ENCODE peak calls at places on chromosomes 1 and 21, in four cellular contexts. W is HCT116, E is tibial artery, L is fibroblast of mammary gland. Q is an unnamed sample.

GRCh38 chr1:27284425-27285287 is 37.3 kb upstream of the TMEM222 start:
- DNase-seq in W (peak), E (peak), L (peak), Q (peak)

GRCh38 chr1:208787219-208787618 is 543.0 kb upstream of the PLXNA2 start:
- DNase-seq in W (no peak), E (no peak), L (no peak), Q (no peak)

GRCh38 chr1:103373991-103374390 is 151.5 kb upstream of the RNPC3 start:
- DNase-seq in W (no peak), E (no peak), L (no peak), Q (peak)

GRCh38 chr1:59672851-59673574 is 141.7 kb upstream of the HOOK1 start:
- DNase-seq in W (peak), E (no peak), L (peak), Q (peak)

GRCh38 chr1:58528518-58528917 is 18.0 kb downstream of the OMA1 start:
- DNase-seq in W (no peak), E (no peak), L (peak), Q (peak)

GRCh38 chr1:223031690-223032601 is 111.1 kb downstream of the TLR5 start:
- DNase-seq in W (no peak), E (peak), L (peak), Q (peak)

GRCh38 chr1:151980287-151981177 is 13.1 kb downstream of the S100A10 start:
- DNase-seq in W (no peak), E (peak), L (peak), Q (peak)

GRCh38 chr1:44976252-44976651 is 10.1 kb downstream of the EIF2B3 start:
- DNase-seq in W (no peak), E (no peak), L (no peak), Q (no peak)

GRCh38 chr1:27545876-27546275 is 55.9 kb upstream of the WASF2 start:
- DNase-seq in W (no peak), E (no peak), L (peak), Q (peak)

GRCh38 chr1:220487297-220487820 is 40.6 kb upstream of the MARK1 start:
- DNase-seq in W (peak), E (no peak), L (peak), Q (peak)

GRCh38 chr1:178396789-178397188 is 100.0 kb downstream of the CLEC20A start:
- DNase-seq in W (no peak), E (no peak), L (no peak), Q (no peak)

GRCh38 chr1:225772848-225773247 is 4.8 kb upstream of the SRP9 start:
- DNase-seq in W (no peak), E (no peak), L (no peak), Q (no peak)

GRCh38 chr1:209748620-209749019 is 7.2 kb upstream of the TRAF3IP3 start:
- DNase-seq in W (no peak), E (no peak), L (no peak), Q (no peak)

GRCh38 chr1:157288511-157288910 is 150.3 kb upstream of the ETV3 start:
- DNase-seq in W (no peak), E (no peak), L (no peak), Q (no peak)

GRCh38 chr21:42571391-42572150 is 57.9 kb downstream of the SLC37A1 start:
- DNase-seq in W (no peak), E (peak), L (no peak), Q (no peak)

GRCh38 chr1:245814651-245815050 is 659.9 kb downstream of the KIF26B start:
- DNase-seq in W (no peak), E (no peak), L (no peak), Q (no peak)

GRCh38 chr1:2384941-2385481 is 6.3 kb downstream of the MORN1 start:
- DNase-seq in W (no peak), E (peak), L (no peak), Q (no peak)

GRCh38 chr1:90707363-90707710 is 9.8 kb downstream of the BARHL2 start:
- DNase-seq in W (no peak), E (no peak), L (peak), Q (peak)

GRCh38 chr1:229434641-229435051 is 752 bp upstream of the ACTA1 start:
- DNase-seq in W (no peak), E (no peak), L (no peak), Q (no peak)

GRCh38 chr1:40847023-40847740 is 15.0 kb downstream of the CITED4 start:
- DNase-seq in W (no peak), E (no peak), L (peak), Q (no peak)

GRCh38 chr1:4708853-4709507 is 54.6 kb downstream of the AJAP1 start:
- DNase-seq in W (no peak), E (no peak), L (no peak), Q (no peak)

GRCh38 chr21:36909901-36910561 is 56.4 kb downstream of the HLCS start:
- DNase-seq in W (peak), E (no peak), L (peak), Q (peak)

GRCh38 chr1:212958175-212958574 is 7.8 kb downstream of the VASH2 start:
- DNase-seq in W (no peak), E (no peak), L (no peak), Q (no peak)

GRCh38 chr1:64675718-64676345 is 69.0 kb upstream of the RAVER2 start:
- DNase-seq in W (no peak), E (no peak), L (peak), Q (peak)

GRCh38 chr1:212637902-212638301 is 29.3 kb downstream of the ATF3 start:
- DNase-seq in W (no peak), E (no peak), L (peak), Q (no peak)

GRCh38 chr1:182685186-182685585 is 799 bp upstream of the RGS8 start:
- DNase-seq in W (no peak), E (no peak), L (no peak), Q (no peak)

GRCh38 chr21:45386728-45387371 is 18.1 kb upstream of the COL18A1 start:
- DNase-seq in W (no peak), E (peak), L (peak), Q (peak)

GRCh38 chr1:201557572-201557958 is 18.6 kb downstream of the NAV1 start:
- DNase-seq in W (no peak), E (no peak), L (no peak), Q (no peak)

GRCh38 chr1:48105167-48105566 is 108.0 kb upstream of the TRABD2B start:
- DNase-seq in W (no peak), E (no peak), L (peak), Q (no peak)
- TF ChIP-seq CTCF in W (peak), E (peak), L (peak), Q (peak)

GRCh38 chr1:76868154-76868882 is 1.0 kb downstream of the ST6GALNAC5 start:
- DNase-seq in W (no peak), E (no peak), L (peak), Q (peak)

GRCh38 chr1:76865696-76866291 is 1.5 kb upstream of the ST6GALNAC5 start:
- DNase-seq in W (no peak), E (no peak), L (no peak), Q (no peak)

GRCh38 chr1:76864383-76864782 is 2.9 kb upstream of the ST6GALNAC5 start:
- DNase-seq in W (no peak), E (no peak), L (no peak), Q (no peak)

GRCh38 chr1:76867342-76868130 is at the start of gene ST6GALNAC5:
- DNase-seq in W (no peak), E (no peak), L (peak), Q (peak)

GRCh38 chr1:76866566-76866965 is 714 bp upstream of the ST6GALNAC5 start:
- DNase-seq in W (no peak), E (no peak), L (no peak), Q (peak)
- H3K4me3 ChIP-seq in W (no peak), E (no peak), L (no peak), Q (no peak)

GRCh38 chr1:214491468-214492120 is 59.8 kb downstream of the PTPN14 start:
- DNase-seq in W (no peak), E (no peak), L (no peak), Q (no peak)
- TF ChIP-seq CTCF in W (no peak), E (no peak), L (no peak), Q (no peak)

GRCh38 chr1:21620011-21620410 is 49.1 kb downstream of the RAP1GAP start:
- DNase-seq in W (no peak), E (no peak), L (no peak), Q (no peak)
- H3K4me3 ChIP-seq in W (no peak), E (no peak), L (no peak), Q (no peak)

Q was measured in cardiac fibroblast.